ENCODE peak calls at places on chromosomes 2 and 18, in eight cellular contexts. C, P, D, A, I, U, E and R are unnamed samples.

GRCh38 chr2:66084948-66085590 is 349.9 kb upstream of the MEIS1 start:
- DNase-seq in P (no peak), A (no peak), E (no peak), I (no peak), U (no peak), D (no peak), C (no peak), R (no peak)

GRCh38 chr2:71467180-71467815 is 13.9 kb downstream of the DYSF start:
- DNase-seq in U (no peak), A (no peak), E (no peak), P (no peak), I (no peak), D (no peak), C (no peak), R (no peak)

GRCh38 chr2:234107861-234108260 is 57.4 kb downstream of the SPP2 start:
- DNase-seq in U (no peak), P (no peak), A (no peak), C (no peak), I (no peak), E (no peak), D (no peak), R (no peak)

GRCh38 chr18:45103319-45104070 is 422.8 kb downstream of the SETBP1 start:
- DNase-seq in E (no peak), I (no peak), U (no peak), D (no peak), A (no peak), C (no peak), P (no peak), R (no peak)

GRCh38 chr18:43068781-43069180 is 46.7 kb downstream of the RIT2 start:
- DNase-seq in U (no peak), E (no peak), C (no peak), A (no peak), P (no peak), I (no peak), D (no peak), R (no peak)

GRCh38 chr2:40363631-40364030 is 88.3 kb downstream of the SLC8A1 start:
- DNase-seq in E (no peak), U (peak; percentile 43), C (no peak), D (no peak), P (peak; percentile 50), A (no peak), I (no peak), R (peak; percentile 54)

GRCh38 chr2:63058742-63059433 is 8.3 kb downstream of the OTX1 start:
- DNase-seq in P (no peak), D (no peak), I (no peak), U (no peak), E (no peak), C (no peak), A (no peak), R (no peak)

GRCh38 chr18:79798999-79799370 is 1.2 kb downstream of the KCNG2 start:
- DNase-seq in C (no peak), I (no peak), E (peak; percentile 23), A (no peak), P (no peak), D (no peak), U (no peak), R (no peak)

GRCh38 chr18:14092625-14093361 is 39.4 kb downstream of the ZNF519 start:
- DNase-seq in I (no peak), U (no peak), E (no peak), P (no peak), A (no peak), D (no peak), C (no peak), R (no peak)

GRCh38 chr2:11414372-11415124 is 51.4 kb downstream of the E2F6 start:
- DNase-seq in U (no peak), C (no peak), I (no peak), E (no peak), D (no peak), P (no peak), A (no peak), R (no peak)

GRCh38 chr2:44560352-44560751 is 198.6 kb downstream of the CAMKMT start:
- DNase-seq in C (no peak), P (no peak), I (no peak), A (no peak), U (no peak), D (no peak), E (no peak), R (no peak)

GRCh38 chr18:49743296-49743567 is 70.1 kb downstream of the ACAA2 start:
- DNase-seq in E (no peak), A (no peak), P (no peak), U (no peak), C (no peak), D (no peak), I (no peak), R (no peak)

GRCh38 chr2:37625781-37626548 is 45.5 kb downstream of the CDC42EP3 start:
- DNase-seq in D (no peak), C (no peak), E (no peak), A (no peak), U (no peak), I (no peak), P (peak; percentile 72), R (no peak)

GRCh38 chr18:62442391-62442790 is 80.4 kb upstream of the ZCCHC2 start:
- DNase-seq in I (no peak), P (no peak), D (no peak), C (no peak), A (no peak), E (no peak), U (no peak), R (no peak)

GRCh38 chr2:171578156-171578803 is 56.0 kb downstream of the CYBRD1 start:
- DNase-seq in C (no peak), E (no peak), P (no peak), I (no peak), D (no peak), A (no peak), U (no peak), R (no peak)

GRCh38 chr2:72810165-72810564 is 15.7 kb downstream of the EXOC6B start:
- DNase-seq in A (no peak), I (no peak), P (no peak), D (no peak), E (no peak), C (no peak), U (no peak), R (no peak)

GRCh38 chr2:23489471-23490400 is 104.8 kb downstream of the KLHL29 start:
- DNase-seq in I (no peak), D (no peak), A (no peak), P (peak; percentile 17), E (no peak), C (no peak), U (no peak), R (no peak)

GRCh38 chr2:201276511-201276910 is 16.2 kb downstream of the CASP8 start:
- DNase-seq in I (no peak), D (no peak), C (no peak), E (no peak), P (no peak), A (no peak), U (no peak), R (no peak)

GRCh38 chr2:201275069-201275468 is 14.7 kb downstream of the CASP8 start:
- DNase-seq in C (no peak), A (no peak), D (no peak), P (no peak), I (no peak), U (no peak), E (no peak), R (no peak)

GRCh38 chr2:201273330-201273983 is 13.1 kb downstream of the CASP8 start:
- DNase-seq in P (no peak), C (no peak), I (no peak), D (no peak), U (no peak), E (no peak), A (no peak), R (no peak)

GRCh38 chr2:201279079-201279478 is 18.7 kb downstream of the CASP8 start:
- DNase-seq in P (no peak), C (no peak), E (no peak), I (no peak), A (no peak), U (no peak), D (no peak), R (no peak)

DNA sequence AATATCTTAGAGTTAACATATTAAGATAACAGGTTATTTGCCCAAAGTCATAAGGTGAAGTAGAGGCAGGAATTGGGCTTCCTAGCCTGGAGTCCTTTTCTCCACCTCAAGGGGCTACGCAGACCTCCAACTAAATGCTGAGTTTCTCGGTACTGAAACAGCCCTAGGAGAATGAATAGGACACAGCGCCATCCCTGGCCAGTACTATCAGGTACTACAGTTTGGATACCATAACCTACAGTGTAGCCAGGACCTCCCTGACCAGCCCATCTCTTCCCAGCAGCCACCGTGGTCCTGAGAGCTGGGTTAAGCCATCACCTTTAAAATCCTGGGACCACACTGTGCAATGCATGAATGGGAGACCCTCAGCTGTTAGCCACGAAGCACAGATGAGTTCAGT is 15.7 kb downstream of the CASP8 start:
- DNase-seq in I (no peak), D (no peak), U (no peak), A (no peak), P (no peak), E (no peak), C (no peak), R (no peak)
- TF ChIP-seq CTCF in I (no peak), D (peak; percentile 41), U (no peak), A (no peak), P (no peak), E (no peak), C (no peak), R (no peak)

GRCh38 chr2:163877316-163877715 is 141.5 kb upstream of the FIGN start:
- DNase-seq in U (peak; percentile 16), E (no peak), C (peak; percentile 67), D (no peak), A (no peak), P (peak; percentile 55), I (no peak), R (peak; percentile 9)
- H3K4me3 ChIP-seq in U (no peak overlapping the region), E (no peak overlapping the region), C (no peak overlapping the region), D (no peak overlapping the region), A (peak overlapping the region; percentile 62), P (no peak overlapping the region), I (no peak overlapping the region), R (no peak overlapping the region)

DNA sequence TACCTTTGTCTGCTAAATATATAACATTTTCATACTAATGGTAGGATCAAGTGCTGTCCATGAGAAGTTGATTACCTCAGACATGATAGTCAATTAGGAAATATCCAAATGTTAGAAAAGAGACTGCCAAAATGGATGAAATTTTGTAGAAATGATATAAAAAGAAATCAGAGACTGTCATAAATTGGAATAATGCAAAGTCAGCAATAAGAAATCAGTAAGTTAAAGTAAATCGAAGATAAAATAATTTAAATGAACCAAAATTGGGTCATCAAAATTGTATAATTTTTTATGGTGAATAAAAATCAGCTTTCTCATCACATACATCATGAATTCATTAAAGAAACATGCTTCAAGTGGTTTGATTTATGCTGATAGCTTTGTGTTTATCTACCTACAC is 165.3 kb upstream of the CDH2 start:
- DNase-seq in P (no peak), C (no peak), A (no peak), E (no peak), U (no peak), I (no peak), D (no peak), R (no peak)
- TF ChIP-seq CTCF in P (no peak), C (no peak), A (no peak), E (no peak), U (no peak), I (no peak), D (no peak), R (no peak)

GRCh38 chr2:43515807-43516497 is 79.9 kb downstream of the THADA start:
- DNase-seq in D (no peak), C (no peak), E (no peak), P (no peak), U (no peak), A (no peak), I (no peak), R (no peak)
- H3K4me3 ChIP-seq in D (no peak overlapping the region), C (no peak overlapping the region), E (no peak overlapping the region), P (no peak overlapping the region), U (no peak overlapping the region), A (no peak overlapping the region), I (no peak overlapping the region), R (no peak overlapping the region)

GRCh38 chr2:29879456-29879855 is 41.9 kb downstream of the ALK start:
- DNase-seq in D (no peak), A (no peak), U (no peak), I (no peak), C (no peak), P (no peak), E (no peak), R (no peak)
- TF ChIP-seq CTCF in D (no peak), A (no peak), U (no peak), I (no peak), C (no peak), P (no peak), E (no peak), R (no peak)